ENCODE peak calls at places on chromosomes 1 and 21, in five cellular contexts. F, S, J, G and Y are unnamed samples.

GRCh38 chr1:211356723-211357418 is 30.2 kb downstream of the TRAF5 start:
- DNase-seq in F (no peak), S (peak; percentile 93), J (no peak), G (no peak), Y (peak; percentile 57)

GRCh38 chr1:88276158-88276557 is 407.9 kb upstream of the PKN2 start:
- DNase-seq in F (peak; percentile 2), S (peak; percentile 57), J (no peak), G (no peak), Y (peak; percentile 49)

GRCh38 chr1:71944006-71944405 is 338.3 kb downstream of the NEGR1 start:
- DNase-seq in F (no peak), S (no peak), J (no peak), G (no peak), Y (no peak)

GRCh38 chr1:245512980-245513578 is 358.3 kb downstream of the KIF26B start:
- DNase-seq in F (no peak), S (peak; percentile 67), J (no peak), G (no peak), Y (no peak)

GRCh38 chr1:8340456-8340855 is 22.5 kb downstream of the SLC45A1 start:
- DNase-seq in F (no peak), S (no peak), J (no peak), G (no peak), Y (no peak)

GRCh38 chr1:234229676-234230075 is 143.6 kb upstream of the COA6 start:
- DNase-seq in F (no peak), S (no peak), J (no peak), G (no peak), Y (no peak)

GRCh38 chr1:116825735-116826438 is 71.7 kb downstream of the CD2 start:
- DNase-seq in F (no peak), S (no peak), J (no peak), G (no peak), Y (no peak)

GRCh38 chr1:84632975-84633427 is 57.3 kb downstream of the SSX2IP start:
- DNase-seq in F (peak; percentile 13), S (peak; percentile 84), J (no peak), G (no peak), Y (peak; percentile 85)

GRCh38 chr21:33767236-33767635 is 124.9 kb downstream of the ITSN1 start:
- DNase-seq in F (no peak), S (peak; percentile 63), J (no peak), G (no peak), Y (peak; percentile 97)

GRCh38 chr21:35084869-35085268 is 35.8 kb upstream of the RUNX1 start:
- DNase-seq in F (peak; percentile 68), S (peak; percentile 90), J (no peak), G (no peak), Y (peak; percentile 90)

GRCh38 chr1:55064071-55064581 is 24.8 kb downstream of the PCSK9 start:
- DNase-seq in F (no peak), S (peak; percentile 59), J (no peak), G (no peak), Y (no peak)

GRCh38 chr1:2240251-2241156 is 12.4 kb downstream of the SKI start:
- DNase-seq in F (no peak), S (peak; percentile 66), J (peak; percentile 34), G (peak; percentile 89), Y (no peak)

GRCh38 chr1:6688001-6688400 is 13.6 kb downstream of the DNAJC11 start:
- DNase-seq in F (no peak), S (peak; percentile 79), J (no peak), G (no peak), Y (peak; percentile 43)